ENCODE peak calls at places on chromosomes 4 and X, in seven cellular contexts. One of them, this sample, is unnamed.

GRCh38 chr4:25106363-25107151 is 53.7 kb downstream of the SEPSECS start:
- DNase-seq in neuronal stem cell: no peak
- DNase-seq in activated gamma-delta T cell: no peak
- DNase-seq in COR-L47: no peak
- DNase-seq in fibroblast of mammary gland: no peak
- DNase-seq in caudate nucleus: no peak
- DNase-seq in mammary epithelial cell: no peak
- DNase-seq in this sample: no peak

GRCh38 chrX:102517331-102517730 is 792 bp upstream of the TMSB15A start:
- DNase-seq in neuronal stem cell: no peak
- DNase-seq in activated gamma-delta T cell: no peak
- DNase-seq in COR-L47: peak
- DNase-seq in fibroblast of mammary gland: peak
- DNase-seq in caudate nucleus: no peak
- DNase-seq in mammary epithelial cell: peak
- DNase-seq in this sample: peak

GRCh38 chrX:22730542-22730941 is 269.2 kb upstream of the DDX53 start:
- DNase-seq in neuronal stem cell: no peak
- DNase-seq in activated gamma-delta T cell: no peak
- DNase-seq in COR-L47: no peak
- DNase-seq in fibroblast of mammary gland: no peak
- DNase-seq in caudate nucleus: no peak
- DNase-seq in mammary epithelial cell: no peak
- DNase-seq in this sample: no peak

GRCh38 chr4:142743071-142743825 is 102.9 kb downstream of the INPP4B start:
- DNase-seq in neuronal stem cell: no peak
- DNase-seq in activated gamma-delta T cell: no peak
- DNase-seq in COR-L47: no peak
- DNase-seq in fibroblast of mammary gland: peak
- DNase-seq in caudate nucleus: no peak
- DNase-seq in mammary epithelial cell: peak
- DNase-seq in this sample: peak

GRCh38 chr4:122309988-122310626 is 68.7 kb upstream of the ADAD1 start:
- DNase-seq in neuronal stem cell: no peak
- DNase-seq in activated gamma-delta T cell: no peak
- DNase-seq in COR-L47: no peak
- DNase-seq in fibroblast of mammary gland: peak
- DNase-seq in caudate nucleus: no peak
- DNase-seq in mammary epithelial cell: no peak
- DNase-seq in this sample: no peak

GRCh38 chrX:84219551-84219950 is 31.6 kb upstream of the RPS6KA6 start:
- DNase-seq in neuronal stem cell: no peak
- DNase-seq in activated gamma-delta T cell: no peak
- DNase-seq in COR-L47: peak
- DNase-seq in fibroblast of mammary gland: peak
- DNase-seq in caudate nucleus: no peak
- DNase-seq in mammary epithelial cell: peak
- DNase-seq in this sample: no peak

GRCh38 chr4:152328595-152328994 is 207.3 kb downstream of the FBXW7 start:
- DNase-seq in neuronal stem cell: no peak
- DNase-seq in activated gamma-delta T cell: no peak
- DNase-seq in COR-L47: no peak
- DNase-seq in fibroblast of mammary gland: no peak
- DNase-seq in caudate nucleus: no peak
- DNase-seq in mammary epithelial cell: peak
- DNase-seq in this sample: no peak

GRCh38 chr4:38275331-38275821 is 315.2 kb downstream of the PTTG2 start:
- DNase-seq in neuronal stem cell: no peak
- DNase-seq in activated gamma-delta T cell: no peak
- DNase-seq in COR-L47: no peak
- DNase-seq in fibroblast of mammary gland: no peak
- DNase-seq in caudate nucleus: no peak
- DNase-seq in mammary epithelial cell: peak
- DNase-seq in this sample: no peak

GRCh38 chr4:80062527-80062926 is 10.5 kb downstream of the ANTXR2 start:
- DNase-seq in neuronal stem cell: no peak
- DNase-seq in activated gamma-delta T cell: no peak
- DNase-seq in COR-L47: no peak
- DNase-seq in fibroblast of mammary gland: peak
- DNase-seq in caudate nucleus: peak
- DNase-seq in mammary epithelial cell: no peak
- DNase-seq in this sample: no peak

GRCh38 chr4:143335979-143336827 is 473 bp upstream of the GAB1 start:
- DNase-seq in neuronal stem cell: peak
- DNase-seq in activated gamma-delta T cell: peak
- DNase-seq in COR-L47: peak
- DNase-seq in fibroblast of mammary gland: peak
- DNase-seq in caudate nucleus: peak
- DNase-seq in mammary epithelial cell: peak
- DNase-seq in this sample: peak

GRCh38 chr4:179124957-179125356 is 1682.7 kb upstream of the AGA start:
- DNase-seq in neuronal stem cell: peak
- DNase-seq in activated gamma-delta T cell: no peak
- DNase-seq in COR-L47: no peak
- DNase-seq in fibroblast of mammary gland: no peak
- DNase-seq in caudate nucleus: no peak
- DNase-seq in mammary epithelial cell: no peak
- DNase-seq in this sample: no peak